ENCODE peak calls at places on chromosome 17, in seven cellular contexts. X, F, U, Q, B, W and O are unnamed samples.
A peak's percentile ranks its signal among the peaks of the same experiment; 100 is the strongest.

GRCh38 chr17:4014148-4014927 is 50.1 kb upstream of the ATP2A3 start:
- DNase-seq in X (no peak), F (no peak), U (no peak), Q (no peak), B (no peak), W (no peak), O (no peak)

GRCh38 chr17:42111901-42112551 is 488 bp downstream of the DHX58 start:
- DNase-seq in X (peak; percentile 17), F (no peak), U (no peak), Q (no peak), B (no peak), W (no peak), O (no peak)

GRCh38 chr17:37259030-37259735 is 116.6 kb upstream of the C17orf78 start:
- DNase-seq in X (peak; percentile 76), F (no peak), U (no peak), Q (no peak), B (no peak), W (no peak), O (no peak)

GRCh38 chr17:50212121-50212843 is 10.9 kb upstream of the COL1A1 start:
- DNase-seq in X (peak; percentile 95), F (no peak), U (no peak), Q (peak; percentile 72), B (no peak), W (no peak), O (peak; percentile 56)

GRCh38 chr17:21149626-21150025 is 22.9 kb downstream of the DHRS7B start:
- DNase-seq in X (no peak), F (no peak), U (no peak), Q (no peak), B (no peak), W (no peak), O (no peak)

GRCh38 chr17:17252149-17252810 is 15.3 kb upstream of the FLCN start:
- DNase-seq in X (no peak), F (no peak), U (no peak), Q (no peak), B (no peak), W (no peak), O (no peak)

GRCh38 chr17:20095366-20096080 is 86.4 kb downstream of the SPECC1 start:
- DNase-seq in X (peak; percentile 13), F (peak; percentile 54), U (no peak), Q (peak; percentile 82), B (peak; percentile 77), W (peak; percentile 51), O (peak; percentile 74)

GRCh38 chr17:46273541-46274236 is 21.2 kb upstream of the LRRC37A start:
- DNase-seq in X (no peak), F (no peak), U (no peak), Q (no peak), B (no peak), W (no peak), O (peak; percentile 53)

GRCh38 chr17:37608369-37609169 is 649 bp downstream of the SYNRG start:
- DNase-seq in X (peak; percentile 48), F (peak; percentile 69), U (no peak), Q (no peak), B (peak; percentile 85), W (peak; percentile 56), O (no peak)

GRCh38 chr17:57940217-57940616 is 15.0 kb downstream of the CUEDC1 start:
- DNase-seq in X (no peak), F (no peak), U (no peak), Q (no peak), B (peak; percentile 40), W (no peak), O (no peak)

GRCh38 chr17:76049239-76049638 is 22.1 kb upstream of the EVPL start:
- DNase-seq in X (no peak), F (no peak), U (no peak), Q (no peak), B (no peak), W (no peak), O (no peak)

GRCh38 chr17:45240905-45241314 is 19.2 kb downstream of the FMNL1 start:
- DNase-seq in X (no peak), F (no peak), U (no peak), Q (no peak), B (no peak), W (no peak), O (no peak)

GRCh38 chr17:80252871-80253270 is 7.8 kb upstream of the RNF213 start:
- DNase-seq in X (no peak), F (peak; percentile 81), U (no peak), Q (no peak), B (peak; percentile 41), W (peak; percentile 38), O (no peak)
- TF ChIP-seq CTCF in X (peak; percentile 27), F (peak; percentile 39), U (no peak), Q (no peak), B (peak; percentile 42), W (peak; percentile 55), O (peak; percentile 37)

GRCh38 chr17:54891176-54891821 is 9.4 kb upstream of the TOM1L1 start:
- DNase-seq in X (peak; percentile 73), F (peak; percentile 39), U (peak; percentile 68), Q (no peak), B (peak; percentile 80), W (peak; percentile 9), O (no peak)
- TF ChIP-seq CTCF in X (peak; percentile 68), F (no peak), U (peak; percentile 74), Q (no peak), B (peak; percentile 44), W (peak; percentile 75), O (peak; percentile 63)

GRCh38 chr17:6243186-6243585 is 173.0 kb downstream of the WSCD1 start:
- DNase-seq in X (no peak), F (no peak), U (no peak), Q (no peak), B (no peak), W (no peak), O (no peak)

GRCh38 chr17:6244253-6244652 is 174.1 kb downstream of the WSCD1 start:
- DNase-seq in X (no peak), F (no peak), U (no peak), Q (no peak), B (no peak), W (no peak), O (peak; percentile 54)

GRCh38 chr17:6244796-6245195 is 174.6 kb downstream of the WSCD1 start:
- DNase-seq in X (no peak), F (no peak), U (no peak), Q (no peak), B (no peak), W (no peak), O (peak; percentile 76)

GRCh38 chr17:6248061-6248460 is 177.9 kb downstream of the WSCD1 start:
- DNase-seq in X (no peak), F (no peak), U (no peak), Q (no peak), B (no peak), W (no peak), O (no peak)

DNA sequence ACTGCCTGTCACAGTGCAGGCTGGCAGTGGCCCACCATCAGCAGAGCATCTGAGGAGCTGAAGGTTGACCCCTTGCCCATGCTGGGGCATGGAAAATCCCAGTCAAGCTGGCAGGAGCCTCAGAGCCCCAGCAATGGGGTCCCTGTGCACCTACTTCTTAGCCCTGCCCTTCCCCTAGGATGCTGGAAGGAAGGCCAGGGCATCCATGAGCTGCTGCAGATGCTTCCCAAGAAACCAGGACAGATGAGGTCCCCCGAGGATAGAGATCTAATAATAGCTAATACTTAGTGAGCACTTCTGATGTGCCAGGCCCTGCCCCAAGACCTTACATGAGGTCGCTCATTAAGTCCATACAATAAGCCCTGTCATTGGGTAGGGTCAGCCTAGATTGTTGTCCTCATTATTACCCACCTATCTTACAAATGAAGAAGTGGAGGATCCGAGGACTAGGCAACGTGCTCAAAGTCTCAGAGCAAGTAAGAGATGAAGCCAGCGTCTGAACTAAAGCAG is 175.2 kb downstream of the WSCD1 start:
- DNase-seq in X (no peak), F (no peak), U (no peak), Q (no peak), B (no peak), W (no peak), O (peak; percentile 59)
- TF ChIP-seq CTCF in X (no peak), F (no peak), U (no peak), Q (no peak), B (no peak), W (no peak), O (no peak)

DNA sequence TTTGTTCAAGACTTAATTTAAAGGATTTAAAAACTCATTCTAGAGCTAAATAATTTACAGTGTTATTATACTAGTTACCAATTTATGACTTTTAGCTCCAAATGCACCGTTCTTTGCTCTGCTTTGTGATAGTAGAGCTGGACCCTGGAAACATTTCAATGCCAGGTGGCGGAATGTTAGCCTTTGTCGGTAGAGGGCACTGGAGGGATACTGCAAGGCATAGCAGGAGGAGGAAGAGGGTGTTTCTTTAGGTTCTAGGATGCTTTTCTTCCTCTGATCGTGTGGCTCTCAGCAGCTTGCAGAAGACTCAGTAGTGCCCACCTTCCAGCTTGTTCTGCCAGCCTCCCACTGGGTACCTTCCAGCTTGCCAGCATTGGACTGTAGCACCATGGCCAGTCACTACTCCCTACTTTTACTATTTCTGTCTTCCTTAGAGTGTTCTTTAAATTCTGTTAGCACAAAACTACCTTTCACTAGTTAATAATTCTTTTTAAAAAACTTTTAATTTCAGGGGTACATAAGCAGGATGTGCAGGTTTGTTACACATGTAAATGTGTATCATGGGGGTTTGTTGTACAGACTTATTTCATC is 325.3 kb downstream of the UTP18 start:
- DNase-seq in X (no peak), F (peak; percentile 55), U (no peak), Q (no peak), B (peak; percentile 39), W (peak; percentile 35), O (no peak)
- TF ChIP-seq CTCF in X (no peak), F (peak; percentile 22), U (peak; percentile 57), Q (no peak), B (no peak), W (peak; percentile 68), O (no peak)

GRCh38 chr17:1532836-1533602 is 16.6 kb upstream of the INPP5K start:
- DNase-seq in X (no peak), F (peak; percentile 75), U (no peak), Q (no peak), B (peak; percentile 22), W (peak; percentile 12), O (no peak)
- TF ChIP-seq CTCF in X (peak; percentile 24), F (peak; percentile 37), U (no peak), Q (peak; percentile 21), B (peak; percentile 23), W (peak; percentile 47), O (no peak)

DNA sequence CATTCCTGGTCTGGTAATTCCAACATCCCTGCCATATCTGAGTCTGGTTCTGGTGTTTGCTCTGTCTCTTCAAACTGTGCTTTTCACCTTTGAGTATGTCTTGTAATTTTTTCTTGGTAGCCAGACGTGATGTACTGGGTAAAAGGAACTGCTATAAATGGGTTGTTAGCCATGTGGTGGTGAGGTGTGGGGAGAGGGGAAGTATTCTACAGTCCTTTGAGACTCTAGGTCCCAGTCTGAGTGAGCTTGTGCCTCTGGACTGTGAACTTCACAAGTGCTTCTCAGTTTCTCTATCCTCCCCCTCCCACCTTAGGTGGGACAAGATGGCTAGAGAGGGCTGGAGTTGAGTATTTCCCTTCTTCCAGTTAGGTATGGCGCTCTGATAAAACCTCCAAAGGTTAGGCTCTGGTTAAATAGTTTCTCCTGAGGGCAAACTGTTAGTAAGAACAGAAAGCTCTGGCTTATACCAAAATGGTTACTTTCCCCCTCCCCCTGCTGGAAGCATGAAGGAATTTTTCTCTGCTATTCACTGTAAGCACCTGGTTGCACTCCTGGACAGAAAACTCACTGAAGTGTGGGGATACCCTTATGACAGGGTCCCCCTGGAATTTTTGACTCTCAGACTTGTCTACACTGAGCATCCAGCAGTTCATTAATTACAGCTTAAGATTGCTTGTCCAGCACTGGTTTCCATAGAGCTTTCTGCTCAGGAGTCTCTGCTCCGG is 87.8 kb downstream of the MARCHF10 start:
- DNase-seq in X (no peak), F (no peak), U (peak; percentile 42), Q (no peak), B (no peak), W (no peak), O (no peak)
- TF ChIP-seq CTCF in X (no peak), F (no peak), U (peak; percentile 59), Q (no peak), B (peak; percentile 34), W (peak; percentile 48), O (peak; percentile 31)